ENCODE peak calls at places on chromosomes 2 and 18, in seven cellular contexts. Y is activated CD4-positive, alpha-beta T cell treated with anti-CD3 and anti-CD28 coated beads, Interleukin-2, amount 50 U/mL, for 4 hours; L is hypothalamus; F is caudate nucleus; I is central memory CD4-positive, alpha-beta T cell; J is heart left ventricle; X is T-helper 1 cell. C is an unnamed sample.

GRCh38 chr2:171706152-171706803 is 19.0 kb downstream of the DYNC1I2 start:
- DNase-seq in J (no peak), F (no peak), X (peak), Y (no peak), I (no peak), L (no peak), C (no peak)

GRCh38 chr2:208092093-208092832 is 32.1 kb downstream of the CRYGD start:
- DNase-seq in I (no peak), J (no peak), X (no peak), F (no peak), L (no peak), Y (no peak), C (no peak)

GRCh38 chr2:85439986-85440385 is 21.5 kb downstream of the SH2D6 start:
- DNase-seq in Y (no peak), I (no peak), L (no peak), X (peak), J (no peak), F (no peak), C (no peak)

GRCh38 chr2:158529379-158530110 is 72.8 kb downstream of the PKP4 start:
- DNase-seq in J (no peak), X (no peak), F (no peak), I (no peak), L (no peak), Y (no peak), C (no peak)

GRCh38 chr18:23401400-23402347 is 51.4 kb upstream of the RIOK3 start:
- DNase-seq in L (no peak), J (no peak), X (no peak), F (no peak), I (no peak), Y (no peak), C (no peak)

GRCh38 chr18:5238371-5238758 is 41.3 kb upstream of the AKAIN1 start:
- DNase-seq in F (peak), Y (peak), X (peak), J (peak), L (peak), I (no peak), C (no peak)

GRCh38 chr2:47631840-47632398 is 151.0 kb upstream of the MSH6 start:
- DNase-seq in Y (no peak), F (no peak), I (no peak), L (no peak), J (no peak), X (no peak), C (no peak)

GRCh38 chr2:236712304-236712703 is 142.7 kb downstream of the ACKR3 start:
- DNase-seq in Y (no peak), F (no peak), X (no peak), I (no peak), J (no peak), L (no peak), C (no peak)

GRCh38 chr2:207765541-207765940 is 4.2 kb downstream of the FZD5 start:
- DNase-seq in Y (no peak), F (no peak), L (no peak), J (no peak), I (no peak), X (no peak), C (no peak)

GRCh38 chr2:16394986-16395550 is 270.6 kb downstream of the CYRIA start:
- DNase-seq in I (no peak), L (no peak), X (no peak), J (no peak), F (no peak), Y (no peak), C (no peak)

GRCh38 chr2:202815548-202816420 is 55.8 kb downstream of the ICA1L start:
- DNase-seq in F (no peak), I (no peak), Y (no peak), J (no peak), L (no peak), X (no peak), C (no peak)

GRCh38 chr2:166516712-166517303 is 22.8 kb upstream of the SCN7A start:
- DNase-seq in F (no peak), I (no peak), J (no peak), L (no peak), Y (no peak), X (no peak), C (no peak)

GRCh38 chr2:172358784-172359556 is 68.4 kb upstream of the ITGA6 start:
- DNase-seq in J (no peak), Y (no peak), L (peak), I (no peak), F (no peak), X (no peak), C (no peak)

GRCh38 chr2:227447606-227448005 is 24.4 kb upstream of the AGFG1 start:
- DNase-seq in I (no peak), J (no peak), L (no peak), X (no peak), Y (no peak), F (no peak), C (no peak)

GRCh38 chr2:62287895-62288589 is 92.1 kb downstream of the B3GNT2 start:
- DNase-seq in X (peak), L (no peak), J (peak), Y (no peak), I (peak), F (no peak), C (no peak)

GRCh38 chr2:137655812-137656211 is 308.5 kb upstream of the HNMT start:
- DNase-seq in I (no peak), J (no peak), Y (no peak), L (no peak), F (no peak), X (no peak), C (no peak)

GRCh38 chr2:232836934-232837333 is 33.1 kb upstream of the SNORC start:
- DNase-seq in L (no peak), F (no peak), J (no peak), X (no peak), Y (no peak), I (no peak), C (no peak)

GRCh38 chr2:177334940-177335543 is 57.5 kb upstream of the AGPS start:
- DNase-seq in F (no peak), I (peak), Y (no peak), X (peak), J (no peak), L (peak), C (no peak)

GRCh38 chr2:65382776-65383357 is 49.5 kb downstream of the SPRED2 start:
- DNase-seq in X (peak), L (peak), Y (peak), I (peak), F (no peak), J (peak), C (no peak)

GRCh38 chr2:233029321-233029720 is 3.2 kb upstream of the NEU2 start:
- DNase-seq in J (no peak), L (no peak), F (no peak), Y (no peak), I (no peak), X (no peak), C (no peak)

GRCh38 chr2:57181315-57182038 is 865.1 kb upstream of the VRK2 start:
- DNase-seq in I (no peak), L (no peak), J (no peak), X (no peak), Y (no peak), F (no peak), C (no peak)

GRCh38 chr2:24642351-24642750 is 150.8 kb downstream of the PTRHD1 start:
- DNase-seq in I (no peak), X (no peak), F (no peak), Y (no peak), L (no peak), J (no peak), C (no peak)

GRCh38 chr2:227415538-227416424 is 28.0 kb upstream of the SCYGR1 start:
- DNase-seq in F (no peak), Y (no peak), L (no peak), X (peak), I (no peak), J (peak), C (no peak)

GRCh38 chr2:179265082-179265575 is 497 bp upstream of the SESTD1 start:
- DNase-seq in X (no peak), Y (no peak), I (no peak), L (no peak), F (no peak), J (no peak), C (no peak)

GRCh38 chr2:65031341-65032015 is 24.7 kb upstream of the CEP68 start:
- DNase-seq in L (peak), F (no peak), X (peak), Y (no peak), I (no peak), J (no peak), C (no peak)

GRCh38 chr2:233428008-233428407 is 73.7 kb downstream of the DGKD start:
- DNase-seq in J (no peak), L (no peak), Y (no peak), I (no peak), F (no peak), X (no peak), C (no peak)

GRCh38 chr2:8646731-8647461 is 35.0 kb upstream of the ID2 start:
- DNase-seq in L (no peak), Y (no peak), I (no peak), F (no peak), J (no peak), X (no peak), C (no peak)

C was measured in iPS DF 19.7.